ENCODE peak calls at places on chromosomes 6 and 20, in eight cellular contexts. Z, A, E, S, K, N, J and V are unnamed samples.
A peak's percentile ranks its signal among the peaks of the same experiment; 100 is the strongest.

GRCh38 chr20:48295445-48295903 is 510.2 kb upstream of the SULF2 start:
- DNase-seq in Z (no peak), A (no peak), E (no peak), S (no peak), K (no peak), N (peak; percentile 98), J (no peak), V (no peak)

GRCh38 chr6:110485461-110485860 is 9.0 kb upstream of the SLC22A16 start:
- DNase-seq in Z (no peak), A (no peak), E (no peak), S (no peak), K (no peak), N (no peak), J (no peak), V (no peak)

GRCh38 chr6:2970753-2971419 is 481 bp downstream of the SERPINB6 start:
- DNase-seq in Z (peak; percentile 75), A (peak; percentile 54), E (no peak), S (peak; percentile 69), K (no peak), N (peak; percentile 36), J (peak; percentile 42), V (peak; percentile 47)

GRCh38 chr6:21664263-21665081 is 70.9 kb downstream of the SOX4 start:
- DNase-seq in Z (no peak), A (no peak), E (no peak), S (no peak), K (no peak), N (no peak), J (no peak), V (no peak)

GRCh38 chr6:168516941-168517741 is 76.2 kb downstream of the SMOC2 start:
- DNase-seq in Z (no peak), A (no peak), E (no peak), S (no peak), K (no peak), N (no peak), J (no peak), V (no peak)

GRCh38 chr6:20633566-20634340 is 99.5 kb downstream of the CDKAL1 start:
- DNase-seq in Z (no peak), A (no peak), E (no peak), S (no peak), K (no peak), N (no peak), J (no peak), V (no peak)

GRCh38 chr20:36845288-36845969 is 30.5 kb upstream of the TLDC2 start:
- DNase-seq in Z (no peak), A (no peak), E (no peak), S (peak; percentile 55), K (no peak), N (no peak), J (no peak), V (no peak)

GRCh38 chr6:79608334-79609224 is 22.6 kb upstream of the SH3BGRL2 start:
- DNase-seq in Z (no peak), A (no peak), E (no peak), S (no peak), K (no peak), N (no peak), J (no peak), V (no peak)

GRCh38 chr6:105994522-105995402 is 91.4 kb upstream of the PRDM1 start:
- DNase-seq in Z (peak; percentile 71), A (peak; percentile 66), E (no peak), S (no peak), K (no peak), N (no peak), J (peak; percentile 27), V (peak; percentile 37)

GRCh38 chr6:132491303-132491702 is 21.6 kb downstream of the STX7 start:
- DNase-seq in Z (no peak), A (no peak), E (no peak), S (no peak), K (no peak), N (no peak), J (no peak), V (no peak)

GRCh38 chr6:143501851-143502250 is 9.7 kb downstream of the FUCA2 start:
- DNase-seq in Z (no peak), A (peak; percentile 29), E (no peak), S (no peak), K (no peak), N (no peak), J (no peak), V (no peak)

GRCh38 chr6:143139239-143139784 is 78.6 kb downstream of the AIG1 start:
- DNase-seq in Z (no peak), A (no peak), E (no peak), S (no peak), K (no peak), N (no peak), J (no peak), V (no peak)

GRCh38 chr20:35478804-35479472 is 23.5 kb downstream of the CEP250 start:
- DNase-seq in Z (no peak), A (peak; percentile 24), E (no peak), S (no peak), K (no peak), N (no peak), J (no peak), V (no peak)

GRCh38 chr6:34015576-34015975 is 130.3 kb downstream of the GRM4 start:
- DNase-seq in Z (no peak), A (no peak), E (no peak), S (no peak), K (no peak), N (no peak), J (no peak), V (no peak)

GRCh38 chr6:136772685-136773472 is 19.4 kb downstream of the MAP3K5 start:
- DNase-seq in Z (no peak), A (no peak), E (peak; percentile 70), S (no peak), K (no peak), N (no peak), J (no peak), V (no peak)

GRCh38 chr6:135182993-135183531 is 2.0 kb downstream of the MYB start:
- DNase-seq in Z (peak; percentile 90), A (peak; percentile 86), E (peak; percentile 89), S (no peak), K (no peak), N (no peak), J (peak; percentile 68), V (peak; percentile 45)

GRCh38 chr20:17671051-17671450 is 11.0 kb downstream of the RRBP1 start:
- DNase-seq in Z (no peak), A (no peak), E (no peak), S (no peak), K (no peak), N (no peak), J (no peak), V (no peak)

GRCh38 chr6:52297433-52297832 is 12.9 kb upstream of the MCM3 start:
- DNase-seq in Z (no peak), A (no peak), E (no peak), S (no peak), K (no peak), N (no peak), J (no peak), V (no peak)